ENCODE peak calls at places on chromosomes 4 and X, in six cellular contexts. G is H9, Z is retinal pigment epithelial cell, U is fibroblast of mammary gland, X is esophagus squamous epithelium, A is endothelial cell. L is an unnamed sample.

GRCh38 chrX:77788050-77788449 is 2.0 kb upstream of the ATRX start:
- DNase-seq in G (no peak), Z (no peak), U (peak), X (no peak), A (no peak), L (no peak)

GRCh38 chr4:143084566-143084965 is 100.2 kb upstream of the USP38 start:
- DNase-seq in G (no peak), Z (peak), U (no peak), X (no peak), A (no peak), L (no peak)

GRCh38 chr4:105306158-105306781 is 159.6 kb downstream of the TET2 start:
- DNase-seq in G (no peak), Z (no peak), U (peak), X (no peak), A (no peak), L (no peak)

GRCh38 chr4:120088507-120088906 is 21.9 kb upstream of the MAD2L1 start:
- DNase-seq in G (no peak), Z (no peak), U (peak), X (no peak), A (no peak), L (no peak)

GRCh38 chrX:12115377-12115776 is 22.9 kb upstream of the FRMPD4 start:
- DNase-seq in G (peak), Z (no peak), U (no peak), X (no peak), A (peak), L (no peak)

GRCh38 chr4:183594823-183595222 is 64.2 kb downstream of the RWDD4 start:
- DNase-seq in G (no peak), Z (no peak), U (no peak), X (no peak), A (no peak), L (no peak)

GRCh38 chrX:70030242-70030823 is 19.4 kb downstream of the AWAT2 start:
- DNase-seq in G (peak), Z (no peak), U (peak), X (no peak), A (peak), L (no peak)

GRCh38 chrX:82224961-82225360 is 1023.1 kb downstream of the SH3BGRL start:
- DNase-seq in G (no peak), Z (no peak), U (no peak), X (no peak), A (no peak), L (no peak)

GRCh38 chr4:13980317-13980716 is 352.8 kb upstream of the BOD1L1 start:
- DNase-seq in G (no peak), Z (no peak), U (peak), X (no peak), A (no peak), L (no peak)

GRCh38 chr4:170248029-170248428 is 158.3 kb upstream of the AADAT start:
- DNase-seq in G (no peak), Z (no peak), U (peak), X (no peak), A (no peak), L (no peak)

GRCh38 chr4:134610172-134610571 is 408.6 kb upstream of the PABPC4L start:
- DNase-seq in G (no peak), Z (no peak), U (no peak), X (no peak), A (no peak), L (no peak)

GRCh38 chr4:151291485-151291884 is 14.5 kb downstream of the PRSS48 start:
- DNase-seq in G (no peak), Z (no peak), U (peak), X (no peak), A (no peak), L (no peak)

GRCh38 chr4:102411416-102411815 is 66.1 kb upstream of the SLC39A8 start:
- DNase-seq in G (no peak), Z (no peak), U (peak), X (no peak), A (no peak), L (no peak)

GRCh38 chr4:47838445-47838844 is 578 bp upstream of the CORIN start:
- DNase-seq in G (no peak), Z (no peak), U (no peak), X (no peak), A (no peak), L (no peak)

GRCh38 chr4:83618991-83619390 is 83.1 kb downstream of the GPAT3 start:
- DNase-seq in G (no peak), Z (no peak), U (peak), X (no peak), A (peak), L (no peak)

GRCh38 chr4:1565598-1566295 is 118.4 kb downstream of the FAM53A start:
- DNase-seq in G (no peak), Z (no peak), U (no peak), X (no peak), A (no peak), L (no peak)

GRCh38 chr4:16253127-16253960 is 27.1 kb upstream of the TAPT1 start:
- DNase-seq in G (no peak), Z (no peak), U (peak), X (no peak), A (no peak), L (no peak)

GRCh38 chrX:123731987-123732678 is 719 bp downstream of the THOC2 start:
- DNase-seq in G (no peak), Z (no peak), U (no peak), X (no peak), A (peak), L (no peak)

GRCh38 chrX:155389634-155390033 is 7.7 kb downstream of the F8A2 start:
- DNase-seq in G (no peak), Z (no peak), U (no peak), X (no peak), A (no peak), L (no peak)

GRCh38 chr4:168409089-168409801 is 71.0 kb downstream of the DDX60L start:
- DNase-seq in G (no peak), Z (no peak), U (peak), X (no peak), A (no peak), L (no peak)

GRCh38 chr4:11004818-11005217 is 320.2 kb upstream of the CLNK start:
- DNase-seq in G (peak), Z (no peak), U (no peak), X (no peak), A (no peak), L (no peak)

GRCh38 chr4:68773699-68774098 is 42.1 kb upstream of the UGT2B10 start:
- DNase-seq in G (no peak), Z (no peak), U (no peak), X (no peak), A (no peak), L (no peak)

GRCh38 chr4:89363786-89364185 is 56.2 kb upstream of the GPRIN3 start:
- DNase-seq in G (peak), Z (no peak), U (no peak), X (no peak), A (no peak), L (no peak)

GRCh38 chrX:2500681-2501151 is at the start of the genes DHRSX and ZBED1:
- DNase-seq in G (no peak), Z (no peak), U (no peak), X (no peak), A (peak), L (no peak)

GRCh38 chr4:94507708-94508107 is 56.0 kb downstream of the PDLIM5 start:
- DNase-seq in G (no peak), Z (no peak), U (peak), X (no peak), A (no peak), L (no peak)

GRCh38 chr4:139028191-139028661 is 12.6 kb downstream of the NOCT start:
- DNase-seq in G (peak), Z (no peak), U (no peak), X (no peak), A (no peak), L (no peak)

GRCh38 chr4:155497306-155497705 is 120.5 kb upstream of the MAP9 start:
- DNase-seq in G (no peak), Z (no peak), U (no peak), X (no peak), A (no peak), L (no peak)
- TF ChIP-seq CTCF in G (peak), Z (no peak), U (no peak), X (no peak), A (no peak), L (no peak)

GRCh38 chrX:118000518-118000917 is 116.1 kb downstream of the KLHL13 start:
- DNase-seq in G (no peak), Z (no peak), U (no peak), X (no peak), A (no peak), L (no peak)

GRCh38 chrX:117995378-117995777 is 121.2 kb downstream of the KLHL13 start:
- DNase-seq in G (no peak), Z (no peak), U (no peak), X (no peak), A (no peak), L (no peak)

GRCh38 chrX:117998171-117998570 is 118.4 kb downstream of the KLHL13 start:
- DNase-seq in G (no peak), Z (no peak), U (no peak), X (no peak), A (no peak), L (no peak)

GRCh38 chrX:117996408-117996807 is 120.2 kb downstream of the KLHL13 start:
- DNase-seq in G (no peak), Z (no peak), U (no peak), X (no peak), A (no peak), L (no peak)

GRCh38 chrX:117996918-117997480 is 119.6 kb downstream of the KLHL13 start:
- DNase-seq in G (no peak), Z (no peak), U (peak), X (no peak), A (no peak), L (no peak)
- TF ChIP-seq CTCF in G (peak), Z (no peak), U (peak), X (peak), A (no peak), L (no peak)

GRCh38 chr4:98516441-98517323 is 141.7 kb downstream of the TSPAN5 start:
- DNase-seq in G (no peak), Z (no peak), U (peak), X (no peak), A (no peak), L (no peak)

GRCh38 chr4:98517444-98518021 is 140.9 kb downstream of the TSPAN5 start:
- DNase-seq in G (no peak), Z (no peak), U (peak), X (no peak), A (no peak), L (no peak)

GRCh38 chr4:98512918-98513317 is 145.5 kb downstream of the TSPAN5 start:
- DNase-seq in G (no peak), Z (no peak), U (no peak), X (no peak), A (no peak), L (no peak)

GRCh38 chr4:98516042-98516440 is 142.4 kb downstream of the TSPAN5 start:
- DNase-seq in G (no peak), Z (no peak), U (peak), X (no peak), A (no peak), L (no peak)

GRCh38 chr4:98514930-98515809 is 143.2 kb downstream of the TSPAN5 start:
- DNase-seq in G (no peak), Z (no peak), U (no peak), X (no peak), A (no peak), L (no peak)
- TF ChIP-seq CTCF in G (peak), Z (no peak), U (no peak), X (no peak), A (no peak), L (no peak)

GRCh38 chr4:180757927-180758326 is 1485.3 kb upstream of the TENM3 start:
- DNase-seq in G (no peak), Z (no peak), U (no peak), X (no peak), A (no peak), L (no peak)
- TF ChIP-seq CTCF in G (peak), Z (no peak), U (no peak), X (no peak), A (peak), L (no peak)

GRCh38 chr4:111798840-111799239 is 346.4 kb upstream of the FAM241A start:
- DNase-seq in G (no peak), Z (no peak), U (no peak), X (no peak), A (no peak), L (no peak)
- TF ChIP-seq CTCF in G (peak), Z (peak), U (peak), X (no peak), A (no peak), L (no peak)

GRCh38 chr4:187666634-187667033 is 328.9 kb upstream of the ZFP42 start:
- DNase-seq in G (no peak), Z (no peak), U (peak), X (no peak), A (no peak), L (no peak)

GRCh38 chr4:187663076-187663475 is 332.5 kb upstream of the ZFP42 start:
- DNase-seq in G (no peak), Z (no peak), U (peak), X (no peak), A (no peak), L (no peak)

GRCh38 chr4:187664011-187664410 is 331.6 kb upstream of the ZFP42 start:
- DNase-seq in G (no peak), Z (no peak), U (no peak), X (no peak), A (no peak), L (no peak)

GRCh38 chr4:187668683-187669082 is 326.9 kb upstream of the ZFP42 start:
- DNase-seq in G (no peak), Z (no peak), U (peak), X (no peak), A (no peak), L (no peak)

DNA sequence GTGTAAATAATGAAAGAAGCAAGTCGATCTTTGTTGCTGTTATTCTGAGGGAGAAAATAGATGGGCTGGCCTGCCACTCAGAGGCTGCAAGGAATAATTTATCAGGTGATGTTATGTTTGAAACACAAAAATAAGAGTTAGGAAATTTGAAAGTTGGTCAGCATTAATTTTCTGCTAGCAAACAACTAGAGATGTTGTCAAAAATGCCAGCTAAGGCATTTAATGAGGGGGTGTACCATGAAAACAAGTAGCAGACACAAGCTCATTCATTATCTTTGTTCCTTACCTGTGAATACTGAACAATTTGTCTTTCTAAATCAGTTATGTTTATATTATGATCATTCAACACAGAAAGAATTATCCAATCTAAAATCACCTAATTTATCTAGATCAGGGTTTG is 328.5 kb upstream of the ZFP42 start:
- DNase-seq in G (no peak), Z (no peak), U (no peak), X (no peak), A (no peak), L (no peak)
- TF ChIP-seq CTCF in G (no peak), Z (no peak), U (no peak), X (no peak), A (no peak), L (no peak)

DNA sequence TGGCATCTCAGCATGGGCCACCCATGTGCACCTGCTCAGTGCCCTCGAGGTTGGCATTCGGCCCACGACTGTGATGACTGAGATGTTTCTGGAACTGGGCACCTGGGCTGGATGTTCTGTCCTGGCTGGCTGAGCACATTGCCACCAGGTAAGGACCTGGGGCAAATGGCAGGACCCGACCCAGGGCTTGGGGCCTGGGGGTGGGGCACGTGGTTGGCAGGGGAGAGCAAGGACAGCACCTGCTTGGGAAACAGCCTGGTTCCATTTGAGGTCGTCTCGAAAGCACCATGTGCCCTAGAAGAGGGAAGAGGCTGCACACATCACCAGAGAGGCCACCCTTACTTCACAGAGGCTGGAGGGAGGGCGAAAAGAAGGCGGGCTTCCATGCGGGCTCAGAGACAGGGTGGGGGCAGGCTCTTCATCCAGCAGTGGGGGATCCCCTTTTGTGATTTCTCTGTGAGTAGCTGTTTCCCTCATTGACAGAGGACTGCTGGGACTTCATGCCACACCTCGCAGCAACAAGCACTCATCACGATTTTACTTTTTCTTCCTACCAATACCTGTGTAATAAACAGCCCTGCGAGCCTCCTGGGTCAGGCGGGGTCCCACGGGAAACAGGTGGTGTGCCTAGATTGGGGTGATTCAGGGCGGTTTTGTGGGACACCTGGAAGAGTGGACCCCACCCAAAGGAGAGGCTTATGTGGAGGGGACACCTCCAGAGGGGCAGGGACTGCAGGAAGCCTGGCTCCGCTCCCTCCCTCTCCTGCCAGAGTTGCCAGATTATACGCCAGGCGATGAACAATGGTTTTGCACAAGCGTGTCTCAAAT is 12.0 kb downstream of the TMEM187 start:
- DNase-seq in G (no peak), Z (no peak), U (no peak), X (no peak), A (no peak), L (no peak)
- TF ChIP-seq CTCF in G (no peak), Z (no peak), U (no peak), X (no peak), A (no peak), L (no peak)